ENCODE peak calls at places on chromosomes 7 and 10, in six cellular contexts. E is SK-N-SH, X is RWPE1, J is uterus, B is IMR-90, W is mucosa of descending colon. U is an unnamed sample.

GRCh38 chr7:156907656-156908055 is 14.7 kb upstream of the LMBR1 start:
- DNase-seq in E (no peak), X (no peak), J (no peak), B (no peak), W (no peak), U (peak; percentile 93)

GRCh38 chr7:41027428-41028115 is 675.3 kb downstream of the INHBA start:
- DNase-seq in E (no peak), X (peak; percentile 39), J (no peak), B (peak; percentile 98), W (no peak), U (peak; percentile 51)

GRCh38 chr10:133087679-133088523 is at the start of gene ADGRA1:
- DNase-seq in E (peak; percentile 82), X (no peak), J (no peak), B (no peak), W (no peak), U (no peak)

GRCh38 chr10:124249812-124250432 is 156.5 kb upstream of the CHST15 start:
- DNase-seq in E (no peak), X (no peak), J (no peak), B (no peak), W (no peak), U (peak; percentile 27)

GRCh38 chr7:100822236-100823139 is 4.8 kb downstream of the EPHB4 start:
- DNase-seq in E (no peak), X (no peak), J (no peak), B (no peak), W (no peak), U (no peak)

GRCh38 chr10:76430330-76430729 is 998.9 kb downstream of the LRMDA start:
- DNase-seq in E (no peak), X (no peak), J (no peak), B (no peak), W (no peak), U (no peak)

GRCh38 chr10:75209325-75210192 is 1.0 kb upstream of the VDAC2 start:
- DNase-seq in E (peak; percentile 76), X (no peak), J (peak; percentile 81), B (peak; percentile 65), W (peak; percentile 83), U (no peak)

GRCh38 chr7:28075674-28076358 is 104.8 kb downstream of the JAZF1 start:
- DNase-seq in E (no peak), X (no peak), J (no peak), B (peak; percentile 42), W (no peak), U (no peak)

GRCh38 chr7:100538654-100539435 is at the start of gene AGFG2:
- DNase-seq in E (peak; percentile 100), X (peak; percentile 100), J (peak; percentile 100), B (peak; percentile 99), W (peak; percentile 100), U (peak; percentile 100)

GRCh38 chr10:12351447-12351846 is 2.1 kb downstream of the CAMK1D start:
- DNase-seq in E (no peak), X (no peak), J (no peak), B (no peak), W (peak; percentile 46), U (no peak)

GRCh38 chr10:97684866-97685394 is 2.1 kb downstream of the AVPI1 start:
- DNase-seq in E (no peak), X (no peak), J (no peak), B (peak; percentile 51), W (no peak), U (no peak)

GRCh38 chr7:95686109-95686508 is 86.2 kb upstream of the DYNC1I1 start:
- DNase-seq in E (peak; percentile 35), X (no peak), J (peak; percentile 52), B (peak; percentile 39), W (peak; percentile 33), U (peak; percentile 75)

GRCh38 chr10:132293416-132294195 is 14.1 kb downstream of the STK32C start:
- DNase-seq in E (peak; percentile 82), X (no peak), J (peak; percentile 7), B (no peak), W (peak; percentile 15), U (no peak)

GRCh38 chr7:29859089-29859488 is 52.8 kb downstream of the WIPF3 start:
- DNase-seq in E (no peak), X (no peak), J (no peak), B (no peak), W (no peak), U (no peak)

GRCh38 chr10:119165171-119166110 is at the start of gene SFXN4:
- DNase-seq in E (peak; percentile 92), X (peak; percentile 73), J (peak; percentile 68), B (peak; percentile 24), W (peak; percentile 90), U (peak; percentile 65)
- TF ChIP-seq CTCF in E (peak; percentile 9), X (no peak), J (no peak), B (no peak), W (no peak), U (peak; percentile 14)

GRCh38 chr10:38008006-38008405 is 2.5 kb upstream of the ZNF33A start:
- DNase-seq in E (no peak), X (no peak), J (no peak), B (no peak), W (no peak), U (peak; percentile 77)

GRCh38 chr10:38007551-38007950 is 2.9 kb upstream of the ZNF33A start:
- DNase-seq in E (no peak), X (no peak), J (no peak), B (no peak), W (no peak), U (no peak)

GRCh38 chr10:38010150-38010903 is at the start of gene ZNF33A:
- DNase-seq in E (peak; percentile 83), X (peak; percentile 91), J (peak; percentile 94), B (peak; percentile 88), W (peak; percentile 94), U (peak; percentile 94)
- TF ChIP-seq CTCF in E (no peak), X (no peak), J (no peak), B (no peak), W (no peak), U (no peak)

DNA sequence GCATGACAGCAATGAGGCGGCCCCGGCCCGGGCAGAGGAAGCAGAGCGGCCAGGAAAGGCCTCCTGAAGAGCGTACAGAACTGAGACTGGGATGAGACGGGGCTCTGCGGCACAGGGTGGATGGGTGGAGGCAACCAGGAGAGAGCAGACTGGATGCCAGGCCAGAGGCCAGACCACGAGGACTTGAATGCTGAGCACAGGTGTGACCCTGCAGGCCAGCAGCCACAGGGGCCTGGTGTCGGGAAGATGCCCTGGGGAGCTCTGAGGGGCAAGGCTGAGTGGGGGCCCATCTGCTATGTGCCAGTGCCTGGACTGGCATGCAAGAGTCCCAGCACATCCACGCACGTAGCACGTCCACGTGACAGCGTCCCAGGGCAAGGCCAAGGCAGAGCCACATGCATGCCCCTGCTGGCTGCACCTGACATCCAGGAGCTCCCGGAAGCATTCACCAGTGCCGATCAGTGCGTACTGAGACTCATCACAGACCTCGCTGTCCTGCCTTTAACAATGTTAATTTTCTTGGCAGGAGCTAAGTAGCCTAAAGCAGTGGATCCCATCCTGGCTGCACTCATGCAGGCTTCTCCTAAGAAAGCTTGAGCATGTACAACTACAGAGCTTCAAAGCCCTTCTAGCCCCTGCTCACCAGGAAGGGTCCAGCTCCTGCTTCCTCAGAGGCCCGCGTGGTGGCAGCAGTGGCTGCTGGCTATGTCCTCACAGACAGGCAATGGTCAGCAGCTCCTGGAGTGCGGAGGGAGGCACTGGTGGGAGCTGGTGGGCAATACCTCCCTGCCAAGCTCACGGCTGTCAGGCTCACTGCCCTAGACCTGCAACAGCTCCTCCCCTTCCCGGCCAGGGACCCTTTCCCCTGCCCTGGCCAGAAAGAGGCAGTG is 18.0 kb downstream of the GRID1 start:
- DNase-seq in E (peak; percentile 71), X (no peak), J (no peak), B (no peak), W (no peak), U (no peak)
- TF ChIP-seq CTCF in E (peak; percentile 24), X (no peak), J (no peak), B (peak; percentile 21), W (no peak), U (no peak)

GRCh38 chr10:3658766-3659165 is 126.2 kb downstream of the KLF6 start:
- DNase-seq in E (no peak), X (no peak), J (no peak), B (no peak), W (no peak), U (no peak)

GRCh38 chr10:3659518-3659917 is 125.5 kb downstream of the KLF6 start:
- DNase-seq in E (no peak), X (no peak), J (no peak), B (no peak), W (no peak), U (no peak)

GRCh38 chr10:3662775-3663174 is 122.2 kb downstream of the KLF6 start:
- DNase-seq in E (no peak), X (no peak), J (no peak), B (no peak), W (no peak), U (no peak)

GRCh38 chr10:3661271-3661670 is 123.7 kb downstream of the KLF6 start:
- DNase-seq in E (no peak), X (no peak), J (no peak), B (no peak), W (no peak), U (no peak)

DNA sequence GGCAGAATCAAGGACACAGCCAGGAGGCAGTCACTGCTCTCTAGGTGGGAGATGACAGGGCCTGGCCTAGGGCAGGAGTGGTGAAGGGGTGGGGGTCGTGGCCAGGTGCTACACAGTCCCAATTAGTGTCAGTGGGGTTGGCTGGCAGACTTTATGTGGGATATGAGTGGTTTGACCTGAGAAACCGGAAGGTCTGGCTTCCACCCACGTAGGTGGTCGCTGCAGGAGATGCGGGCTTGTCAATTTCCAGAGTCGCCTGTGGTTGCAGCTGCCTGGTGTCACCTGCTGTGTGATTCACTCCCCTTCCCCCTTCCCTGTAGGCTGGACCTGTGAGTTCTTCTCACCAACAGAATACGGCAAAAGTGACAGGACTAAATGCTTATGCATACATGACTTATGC is 124.3 kb downstream of the KLF6 start:
- DNase-seq in E (no peak), X (no peak), J (no peak), B (no peak), W (no peak), U (no peak)
- TF ChIP-seq CTCF in E (no peak), X (no peak), J (no peak), B (no peak), W (no peak), U (no peak)

DNA sequence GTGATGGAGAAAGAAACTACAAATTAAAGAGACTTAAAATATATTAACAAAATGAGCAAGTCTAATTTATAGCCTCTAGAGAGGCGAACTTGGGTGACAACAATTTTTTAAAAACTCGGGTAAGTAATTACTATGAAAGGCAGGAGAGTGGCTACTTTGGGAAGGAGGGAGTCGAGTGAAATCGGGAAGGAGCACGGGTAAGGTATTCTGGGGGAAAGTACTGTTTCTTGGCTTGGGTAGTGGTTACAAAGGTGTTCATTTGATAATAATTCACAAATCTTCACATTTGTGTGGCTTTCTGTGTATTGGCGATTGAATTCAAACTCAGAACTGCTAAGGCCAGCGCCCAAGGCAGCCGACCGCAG is 32.9 kb upstream of the GRID1 start:
- DNase-seq in E (no peak), X (no peak), J (no peak), B (no peak), W (no peak), U (no peak)
- TF ChIP-seq CTCF in E (no peak), X (no peak), J (no peak), B (no peak), W (no peak), U (no peak)